ENCODE peak calls at places on chromosome 18, in ten cellular contexts. I is pancreas, P is IMR-90, D is mucosa of descending colon, R is HAP-1, W is GM12878, A is SJSA1, B is transverse colon, Y is Karpas-422, Z is kidney. S is an unnamed sample.

GRCh38 chr18:73577365-73577764 is 570.3 kb downstream of the FBXO15 start:
- DNase-seq in R (no peak), B (no peak), W (no peak), Y (no peak), Z (no peak), P (peak), D (no peak), A (no peak), I (no peak), S (no peak)

GRCh38 chr18:27652480-27653121 is 467.5 kb upstream of the CHST9 start:
- DNase-seq in R (no peak), I (no peak), B (no peak), Z (no peak), P (no peak), D (no peak), W (peak), A (no peak), Y (no peak), S (no peak)

GRCh38 chr18:24014986-24015896 is 687 bp downstream of the TTC39C start:
- DNase-seq in I (peak), Y (peak), D (peak), W (no peak), P (peak), Z (peak), R (peak), B (peak), A (peak), S (peak)

GRCh38 chr18:76662621-76663020 is 159.7 kb upstream of the ZNF236 start:
- DNase-seq in R (no peak), I (no peak), P (no peak), A (no peak), B (no peak), W (no peak), D (no peak), Y (no peak), Z (no peak), S (no peak)

GRCh38 chr18:79203017-79203605 is 133.9 kb downstream of the ATP9B start:
- DNase-seq in A (no peak), D (no peak), Z (no peak), I (no peak), R (no peak), P (peak), B (no peak), Y (no peak), W (no peak), S (no peak)

GRCh38 chr18:36652503-36652902 is 176.3 kb downstream of the TPGS2 start:
- DNase-seq in Z (no peak), D (no peak), W (no peak), B (no peak), P (no peak), Y (no peak), I (no peak), R (no peak), A (no peak), S (no peak)

GRCh38 chr18:28152354-28152753 is 24.6 kb downstream of the CDH2 start:
- DNase-seq in Y (no peak), Z (no peak), R (no peak), D (no peak), B (no peak), I (no peak), W (no peak), P (no peak), A (no peak), S (no peak)

GRCh38 chr18:43893001-43893637 is 615.8 kb upstream of the SYT4 start:
- DNase-seq in P (peak), A (peak), W (no peak), Z (no peak), B (no peak), I (no peak), Y (no peak), R (no peak), D (no peak), S (no peak)

GRCh38 chr18:55124078-55124477 is 164.8 kb upstream of the CCDC68 start:
- DNase-seq in I (no peak), Z (no peak), R (no peak), W (no peak), P (peak), Y (no peak), A (no peak), B (no peak), D (no peak), S (no peak)

GRCh38 chr18:12429556-12429955 is 21.8 kb downstream of the PRELID3A start:
- DNase-seq in B (no peak), P (no peak), D (no peak), W (no peak), A (no peak), Y (no peak), I (no peak), Z (no peak), R (no peak), S (no peak)

GRCh38 chr18:68507781-68508180 is 207.1 kb downstream of the TMX3 start:
- DNase-seq in P (peak), Y (no peak), Z (no peak), R (no peak), I (no peak), B (no peak), A (no peak), D (no peak), W (no peak), S (no peak)

GRCh38 chr18:31245820-31246219 is 72.1 kb upstream of the DSG1 start:
- DNase-seq in D (no peak), Y (peak), W (no peak), A (no peak), R (no peak), P (no peak), I (no peak), Z (no peak), B (no peak), S (no peak)

GRCh38 chr18:30444544-30444943 is 598.0 kb downstream of the DSC3 start:
- DNase-seq in W (no peak), R (no peak), A (no peak), D (no peak), Y (no peak), B (no peak), I (no peak), P (no peak), Z (no peak), S (no peak)

GRCh38 chr18:58005885-58006523 is 38.0 kb upstream of the NEDD4L start:
- DNase-seq in P (peak), W (no peak), Z (no peak), A (no peak), B (no peak), D (no peak), I (no peak), R (no peak), Y (no peak), S (no peak)
- H3K4me3 ChIP-seq in P (no peak), W (no peak), Z (no peak), A (no peak), B (no peak), D (no peak), I (no peak), R (no peak), Y (no peak), S (no peak)

GRCh38 chr18:71598374-71598773 is 945.8 kb downstream of the CBLN2 start:
- DNase-seq in B (no peak), P (no peak), Y (no peak), A (no peak), W (no peak), D (no peak), Z (no peak), I (no peak), R (no peak), S (no peak)
- H3K4me3 ChIP-seq in B (no peak), P (no peak), Y (no peak), A (no peak), W (no peak), D (no peak), Z (no peak), I (no peak), R (no peak), S (no peak)

GRCh38 chr18:35267809-35268208 is 22.2 kb downstream of the ZSCAN30 start:
- DNase-seq in Y (no peak), B (peak), P (no peak), W (no peak), A (no peak), Z (peak), D (peak), I (peak), R (no peak), S (peak)
- H3K4me3 ChIP-seq in Y (no peak), B (peak), P (no peak), W (no peak), A (no peak), Z (peak), D (peak), I (peak), R (no peak), S (peak)

DNA sequence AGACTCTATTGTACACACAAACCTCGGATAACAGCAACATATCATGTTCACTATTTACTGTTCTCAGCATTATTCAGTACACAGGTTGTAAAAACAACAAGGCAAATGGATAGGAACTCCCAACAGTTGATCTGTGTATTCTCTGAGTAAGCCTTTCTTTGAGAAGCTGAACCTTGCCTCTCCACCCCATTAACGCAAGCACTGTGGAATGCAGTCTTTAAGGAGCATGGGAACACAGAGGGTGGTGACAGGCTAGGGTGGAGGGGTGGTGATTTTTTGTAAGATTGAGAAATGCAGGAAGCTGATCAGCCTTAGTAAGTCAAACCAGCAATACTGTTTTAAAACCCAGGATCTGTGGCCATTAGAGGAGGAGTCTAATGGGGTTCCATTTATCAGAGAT is 19.6 kb upstream of the SERPINB11 start:
- DNase-seq in P (peak), Y (no peak), A (no peak), R (no peak), W (no peak), B (no peak), I (no peak), Z (no peak), D (no peak), S (no peak)
- H3K4me3 ChIP-seq in P (no peak), Y (no peak), A (no peak), R (no peak), W (no peak), B (no peak), I (no peak), Z (no peak), D (no peak), S (no peak)

GRCh38 chr18:3442894-3443293 is 7.1 kb upstream of the TGIF1 start:
- DNase-seq in A (no peak), R (no peak), B (no peak), W (no peak), I (no peak), D (no peak), Y (no peak), P (no peak), Z (no peak), S (no peak)
- H3K4me3 ChIP-seq in A (no peak), R (no peak), B (no peak), W (no peak), I (no peak), D (no peak), Y (no peak), P (no peak), Z (no peak), S (no peak)

DNA sequence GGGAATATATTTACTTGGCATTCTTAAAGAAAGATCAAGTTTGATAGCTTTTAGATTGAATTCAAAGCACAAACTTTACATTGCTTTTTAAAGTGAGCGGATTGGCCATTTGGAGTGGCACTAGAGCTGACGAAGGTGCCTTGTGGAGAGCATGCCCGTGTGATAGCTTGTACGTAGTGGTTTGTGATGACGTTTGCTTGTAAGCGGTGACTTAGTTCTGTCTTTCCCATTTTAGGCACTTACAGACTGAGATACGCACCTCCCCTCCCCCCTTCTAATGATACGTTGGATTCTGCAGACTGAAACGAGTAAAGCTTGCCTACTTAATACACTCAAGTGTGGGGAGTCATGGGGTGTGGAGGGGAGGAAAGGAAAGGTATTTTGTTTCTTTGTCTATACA is 53.5 kb downstream of the ZCCHC2 start:
- DNase-seq in B (no peak), I (no peak), P (no peak), Y (no peak), W (no peak), D (no peak), A (no peak), Z (no peak), R (no peak), S (no peak)
- H3K4me3 ChIP-seq in B (no peak), I (no peak), P (no peak), Y (no peak), W (no peak), D (no peak), A (no peak), Z (no peak), R (no peak), S (no peak)

GRCh38 chr18:26003817-26004216 is 86.6 kb downstream of the SS18 start:
- DNase-seq in R (no peak), A (no peak), D (no peak), I (no peak), B (no peak), Z (no peak), W (no peak), Y (peak), P (no peak), S (no peak)
- H3K4me3 ChIP-seq in R (no peak), A (no peak), D (no peak), I (no peak), B (no peak), Z (no peak), W (no peak), Y (no peak), P (no peak), S (no peak)

GRCh38 chr18:13888317-13888716 is 27.0 kb downstream of the MC2R start:
- DNase-seq in Z (no peak), Y (no peak), P (no peak), B (no peak), W (no peak), D (no peak), A (no peak), R (no peak), I (no peak), S (no peak)

GRCh38 chr18:13893418-13893760 is 21.9 kb downstream of the MC2R start:
- DNase-seq in Z (no peak), D (no peak), B (no peak), P (no peak), Y (peak), R (no peak), I (no peak), A (no peak), W (peak), S (no peak)

GRCh38 chr18:13890962-13891361 is 24.4 kb downstream of the MC2R start:
- DNase-seq in R (no peak), Z (no peak), D (no peak), P (no peak), B (no peak), I (no peak), Y (no peak), W (no peak), A (no peak), S (no peak)

GRCh38 chr18:13892098-13892497 is 23.2 kb downstream of the MC2R start:
- DNase-seq in R (no peak), A (no peak), I (no peak), P (no peak), Y (no peak), D (no peak), Z (no peak), B (no peak), W (no peak), S (no peak)

GRCh38 chr18:13889661-13890060 is 25.7 kb downstream of the MC2R start:
- DNase-seq in P (no peak), W (no peak), D (no peak), Z (no peak), A (peak), Y (no peak), I (no peak), B (no peak), R (no peak), S (no peak)
- H3K4me3 ChIP-seq in P (no peak), W (no peak), D (no peak), Z (no peak), A (no peak), Y (no peak), I (no peak), B (no peak), R (no peak), S (no peak)

S was measured in lower lobe of right lung.